ENCODE peak calls at places on chromosome 18, in four cellular contexts. One of them, this sample, is unnamed.

GRCh38 chr18:38362286-38362792 is 796.7 kb upstream of the CELF4 start:
- DNase-seq in HTR-8/SVneo: no peak
- DNase-seq in NCI-H146: peak; percentile 75
- DNase-seq in stimulated activated CD4-positive, alpha-beta T cell treated with anti-CD3 and anti-CD28 coated beads, Interleukin-12 subunit alpha, Interleukin-12 subunit beta, amount 100 ng/mL, for 48 hours: no peak
- DNase-seq in this sample: no peak

GRCh38 chr18:3441290-3441689 is 8.7 kb upstream of the TGIF1 start:
- DNase-seq in HTR-8/SVneo: no peak
- DNase-seq in NCI-H146: peak; percentile 16
- DNase-seq in stimulated activated CD4-positive, alpha-beta T cell treated with anti-CD3 and anti-CD28 coated beads, Interleukin-12 subunit alpha, Interleukin-12 subunit beta, amount 100 ng/mL, for 48 hours: no peak
- DNase-seq in this sample: peak; percentile 67

GRCh38 chr18:66495844-66496243 is 108.0 kb downstream of the CDH19 start:
- DNase-seq in HTR-8/SVneo: no peak
- DNase-seq in NCI-H146: peak; percentile 95
- DNase-seq in stimulated activated CD4-positive, alpha-beta T cell treated with anti-CD3 and anti-CD28 coated beads, Interleukin-12 subunit alpha, Interleukin-12 subunit beta, amount 100 ng/mL, for 48 hours: no peak
- DNase-seq in this sample: peak; percentile 79

GRCh38 chr18:76495435-76496199 is 575 bp upstream of the ZNF516 start:
- DNase-seq in HTR-8/SVneo: no peak
- DNase-seq in NCI-H146: peak; percentile 73
- DNase-seq in stimulated activated CD4-positive, alpha-beta T cell treated with anti-CD3 and anti-CD28 coated beads, Interleukin-12 subunit alpha, Interleukin-12 subunit beta, amount 100 ng/mL, for 48 hours: peak; percentile 5
- DNase-seq in this sample: peak; percentile 15

GRCh38 chr18:75211721-75212625 is 1.4 kb downstream of the TSHZ1 start:
- DNase-seq in HTR-8/SVneo: no peak
- DNase-seq in NCI-H146: peak; percentile 68
- DNase-seq in stimulated activated CD4-positive, alpha-beta T cell treated with anti-CD3 and anti-CD28 coated beads, Interleukin-12 subunit alpha, Interleukin-12 subunit beta, amount 100 ng/mL, for 48 hours: no peak
- DNase-seq in this sample: peak; percentile 43

GRCh38 chr18:53458944-53459580 is 765.4 kb downstream of the MBD2 start:
- DNase-seq in HTR-8/SVneo: no peak
- DNase-seq in NCI-H146: peak; percentile 56
- DNase-seq in stimulated activated CD4-positive, alpha-beta T cell treated with anti-CD3 and anti-CD28 coated beads, Interleukin-12 subunit alpha, Interleukin-12 subunit beta, amount 100 ng/mL, for 48 hours: no peak
- DNase-seq in this sample: no peak

GRCh38 chr18:55588001-55588875 is at the start of gene TCF4:
- DNase-seq in HTR-8/SVneo: peak; percentile 17
- DNase-seq in NCI-H146: peak; percentile 91
- DNase-seq in stimulated activated CD4-positive, alpha-beta T cell treated with anti-CD3 and anti-CD28 coated beads, Interleukin-12 subunit alpha, Interleukin-12 subunit beta, amount 100 ng/mL, for 48 hours: no peak
- DNase-seq in this sample: peak; percentile 69

GRCh38 chr18:74040459-74041332 is 106.9 kb downstream of the FBXO15 start:
- DNase-seq in HTR-8/SVneo: peak; percentile 5
- DNase-seq in NCI-H146: peak; percentile 60
- DNase-seq in stimulated activated CD4-positive, alpha-beta T cell treated with anti-CD3 and anti-CD28 coated beads, Interleukin-12 subunit alpha, Interleukin-12 subunit beta, amount 100 ng/mL, for 48 hours: peak; percentile 71
- DNase-seq in this sample: peak; percentile 8

GRCh38 chr18:56284319-56284718 is 354.1 kb downstream of the TXNL1 start:
- DNase-seq in HTR-8/SVneo: no peak
- DNase-seq in NCI-H146: no peak
- DNase-seq in stimulated activated CD4-positive, alpha-beta T cell treated with anti-CD3 and anti-CD28 coated beads, Interleukin-12 subunit alpha, Interleukin-12 subunit beta, amount 100 ng/mL, for 48 hours: no peak
- DNase-seq in this sample: no peak

GRCh38 chr18:36728345-36728744 is 100.5 kb downstream of the TPGS2 start:
- DNase-seq in HTR-8/SVneo: no peak
- DNase-seq in NCI-H146: no peak
- DNase-seq in stimulated activated CD4-positive, alpha-beta T cell treated with anti-CD3 and anti-CD28 coated beads, Interleukin-12 subunit alpha, Interleukin-12 subunit beta, amount 100 ng/mL, for 48 hours: no peak
- DNase-seq in this sample: no peak

GRCh38 chr18:22026889-22027288 is 142.5 kb upstream of the GATA6 start:
- DNase-seq in HTR-8/SVneo: no peak
- DNase-seq in NCI-H146: peak; percentile 86
- DNase-seq in stimulated activated CD4-positive, alpha-beta T cell treated with anti-CD3 and anti-CD28 coated beads, Interleukin-12 subunit alpha, Interleukin-12 subunit beta, amount 100 ng/mL, for 48 hours: no peak
- DNase-seq in this sample: no peak

GRCh38 chr18:49666045-49666444 is 104.2 kb downstream of the LIPG start:
- DNase-seq in HTR-8/SVneo: no peak
- DNase-seq in NCI-H146: no peak
- DNase-seq in stimulated activated CD4-positive, alpha-beta T cell treated with anti-CD3 and anti-CD28 coated beads, Interleukin-12 subunit alpha, Interleukin-12 subunit beta, amount 100 ng/mL, for 48 hours: no peak
- DNase-seq in this sample: no peak

GRCh38 chr18:67733094-67733493 is 216.6 kb upstream of the DSEL start:
- DNase-seq in HTR-8/SVneo: no peak
- DNase-seq in NCI-H146: no peak
- DNase-seq in stimulated activated CD4-positive, alpha-beta T cell treated with anti-CD3 and anti-CD28 coated beads, Interleukin-12 subunit alpha, Interleukin-12 subunit beta, amount 100 ng/mL, for 48 hours: no peak
- DNase-seq in this sample: no peak

GRCh38 chr18:10139783-10140410 is 226.1 kb downstream of the VAPA start:
- DNase-seq in HTR-8/SVneo: peak; percentile 31
- DNase-seq in NCI-H146: no peak
- DNase-seq in stimulated activated CD4-positive, alpha-beta T cell treated with anti-CD3 and anti-CD28 coated beads, Interleukin-12 subunit alpha, Interleukin-12 subunit beta, amount 100 ng/mL, for 48 hours: no peak
- DNase-seq in this sample: no peak

GRCh38 chr18:7388752-7389151 is 157.9 kb downstream of the LRRC30 start:
- DNase-seq in HTR-8/SVneo: no peak
- DNase-seq in NCI-H146: no peak
- DNase-seq in stimulated activated CD4-positive, alpha-beta T cell treated with anti-CD3 and anti-CD28 coated beads, Interleukin-12 subunit alpha, Interleukin-12 subunit beta, amount 100 ng/mL, for 48 hours: no peak
- DNase-seq in this sample: no peak

GRCh38 chr18:9475643-9476580 is 599 bp downstream of the RALBP1 start:
- DNase-seq in HTR-8/SVneo: peak; percentile 36
- DNase-seq in NCI-H146: peak; percentile 60
- DNase-seq in stimulated activated CD4-positive, alpha-beta T cell treated with anti-CD3 and anti-CD28 coated beads, Interleukin-12 subunit alpha, Interleukin-12 subunit beta, amount 100 ng/mL, for 48 hours: peak; percentile 33
- DNase-seq in this sample: peak; percentile 58

GRCh38 chr18:55735199-55735855 is 147.3 kb upstream of the TCF4 start:
- DNase-seq in HTR-8/SVneo: no peak
- DNase-seq in NCI-H146: no peak
- DNase-seq in stimulated activated CD4-positive, alpha-beta T cell treated with anti-CD3 and anti-CD28 coated beads, Interleukin-12 subunit alpha, Interleukin-12 subunit beta, amount 100 ng/mL, for 48 hours: no peak
- DNase-seq in this sample: peak; percentile 13

GRCh38 chr18:78160961-78161656 is 818.5 kb upstream of the SALL3 start:
- DNase-seq in HTR-8/SVneo: no peak
- DNase-seq in NCI-H146: no peak
- DNase-seq in stimulated activated CD4-positive, alpha-beta T cell treated with anti-CD3 and anti-CD28 coated beads, Interleukin-12 subunit alpha, Interleukin-12 subunit beta, amount 100 ng/mL, for 48 hours: no peak
- DNase-seq in this sample: peak; percentile 7

GRCh38 chr18:74251297-74252031 is 40.3 kb downstream of the CYB5A start:
- DNase-seq in HTR-8/SVneo: no peak
- DNase-seq in NCI-H146: no peak
- DNase-seq in stimulated activated CD4-positive, alpha-beta T cell treated with anti-CD3 and anti-CD28 coated beads, Interleukin-12 subunit alpha, Interleukin-12 subunit beta, amount 100 ng/mL, for 48 hours: no peak
- DNase-seq in this sample: no peak

GRCh38 chr18:58911766-58912165 is 47.1 kb downstream of the ZNF532 start:
- DNase-seq in HTR-8/SVneo: no peak
- DNase-seq in NCI-H146: no peak
- DNase-seq in stimulated activated CD4-positive, alpha-beta T cell treated with anti-CD3 and anti-CD28 coated beads, Interleukin-12 subunit alpha, Interleukin-12 subunit beta, amount 100 ng/mL, for 48 hours: no peak
- DNase-seq in this sample: peak; percentile 61

GRCh38 chr18:8450013-8450412 is 159.2 kb upstream of the RAB12 start:
- DNase-seq in HTR-8/SVneo: no peak
- DNase-seq in NCI-H146: peak; percentile 40
- DNase-seq in stimulated activated CD4-positive, alpha-beta T cell treated with anti-CD3 and anti-CD28 coated beads, Interleukin-12 subunit alpha, Interleukin-12 subunit beta, amount 100 ng/mL, for 48 hours: no peak
- DNase-seq in this sample: no peak

GRCh38 chr18:74950479-74950878 is 258.5 kb downstream of the PTGR3 start:
- DNase-seq in HTR-8/SVneo: no peak
- DNase-seq in NCI-H146: no peak
- DNase-seq in stimulated activated CD4-positive, alpha-beta T cell treated with anti-CD3 and anti-CD28 coated beads, Interleukin-12 subunit alpha, Interleukin-12 subunit beta, amount 100 ng/mL, for 48 hours: no peak
- DNase-seq in this sample: no peak

GRCh38 chr18:32930695-32931301 is 158.0 kb upstream of the KLHL14 start:
- DNase-seq in HTR-8/SVneo: no peak
- DNase-seq in NCI-H146: peak; percentile 66
- DNase-seq in stimulated activated CD4-positive, alpha-beta T cell treated with anti-CD3 and anti-CD28 coated beads, Interleukin-12 subunit alpha, Interleukin-12 subunit beta, amount 100 ng/mL, for 48 hours: no peak
- DNase-seq in this sample: peak; percentile 72

GRCh38 chr18:3305354-3305762 is 43.4 kb downstream of the MYL12B start:
- DNase-seq in HTR-8/SVneo: no peak
- DNase-seq in NCI-H146: no peak
- DNase-seq in stimulated activated CD4-positive, alpha-beta T cell treated with anti-CD3 and anti-CD28 coated beads, Interleukin-12 subunit alpha, Interleukin-12 subunit beta, amount 100 ng/mL, for 48 hours: peak; percentile 56
- DNase-seq in this sample: peak; percentile 65

GRCh38 chr18:57207124-57207916 is 60.4 kb downstream of the BOD1L2 start:
- DNase-seq in HTR-8/SVneo: no peak
- DNase-seq in NCI-H146: no peak
- DNase-seq in stimulated activated CD4-positive, alpha-beta T cell treated with anti-CD3 and anti-CD28 coated beads, Interleukin-12 subunit alpha, Interleukin-12 subunit beta, amount 100 ng/mL, for 48 hours: no peak
- DNase-seq in this sample: no peak

GRCh38 chr18:7202119-7202680 is 28.7 kb upstream of the LRRC30 start:
- DNase-seq in HTR-8/SVneo: no peak
- DNase-seq in NCI-H146: no peak
- DNase-seq in stimulated activated CD4-positive, alpha-beta T cell treated with anti-CD3 and anti-CD28 coated beads, Interleukin-12 subunit alpha, Interleukin-12 subunit beta, amount 100 ng/mL, for 48 hours: no peak
- DNase-seq in this sample: no peak

GRCh38 chr18:79935925-79936324 is 15.5 kb downstream of the SLC66A2 start:
- DNase-seq in HTR-8/SVneo: no peak
- DNase-seq in NCI-H146: no peak
- DNase-seq in stimulated activated CD4-positive, alpha-beta T cell treated with anti-CD3 and anti-CD28 coated beads, Interleukin-12 subunit alpha, Interleukin-12 subunit beta, amount 100 ng/mL, for 48 hours: no peak
- DNase-seq in this sample: no peak

GRCh38 chr18:21053127-21053526 is 58.5 kb downstream of the ROCK1 start:
- DNase-seq in HTR-8/SVneo: no peak
- DNase-seq in NCI-H146: no peak
- DNase-seq in stimulated activated CD4-positive, alpha-beta T cell treated with anti-CD3 and anti-CD28 coated beads, Interleukin-12 subunit alpha, Interleukin-12 subunit beta, amount 100 ng/mL, for 48 hours: no peak
- DNase-seq in this sample: no peak

GRCh38 chr18:46243095-46243494 is 138.9 kb downstream of the HAUS1 start:
- DNase-seq in HTR-8/SVneo: no peak
- DNase-seq in NCI-H146: no peak
- DNase-seq in stimulated activated CD4-positive, alpha-beta T cell treated with anti-CD3 and anti-CD28 coated beads, Interleukin-12 subunit alpha, Interleukin-12 subunit beta, amount 100 ng/mL, for 48 hours: no peak
- DNase-seq in this sample: no peak

GRCh38 chr18:74351354-74351753 is 35.7 kb downstream of the C18orf63 start:
- DNase-seq in HTR-8/SVneo: no peak
- DNase-seq in NCI-H146: no peak
- DNase-seq in stimulated activated CD4-positive, alpha-beta T cell treated with anti-CD3 and anti-CD28 coated beads, Interleukin-12 subunit alpha, Interleukin-12 subunit beta, amount 100 ng/mL, for 48 hours: no peak
- DNase-seq in this sample: peak; percentile 71

GRCh38 chr18:12011962-12012549 is 30.7 kb downstream of the IMPA2 start:
- DNase-seq in HTR-8/SVneo: no peak
- DNase-seq in NCI-H146: no peak
- DNase-seq in stimulated activated CD4-positive, alpha-beta T cell treated with anti-CD3 and anti-CD28 coated beads, Interleukin-12 subunit alpha, Interleukin-12 subunit beta, amount 100 ng/mL, for 48 hours: no peak
- DNase-seq in this sample: no peak

GRCh38 chr18:58391113-58391892 is 237.6 kb downstream of the ALPK2 start:
- DNase-seq in HTR-8/SVneo: no peak
- DNase-seq in NCI-H146: peak; percentile 26
- DNase-seq in stimulated activated CD4-positive, alpha-beta T cell treated with anti-CD3 and anti-CD28 coated beads, Interleukin-12 subunit alpha, Interleukin-12 subunit beta, amount 100 ng/mL, for 48 hours: no peak
- DNase-seq in this sample: peak; percentile 11

GRCh38 chr18:13564579-13564978 is 161.8 kb downstream of the FAM210A start:
- DNase-seq in HTR-8/SVneo: no peak
- DNase-seq in NCI-H146: peak; percentile 59
- DNase-seq in stimulated activated CD4-positive, alpha-beta T cell treated with anti-CD3 and anti-CD28 coated beads, Interleukin-12 subunit alpha, Interleukin-12 subunit beta, amount 100 ng/mL, for 48 hours: no peak
- DNase-seq in this sample: peak; percentile 69

GRCh38 chr18:5895886-5896740 is 791 bp upstream of the TMEM200C start:
- DNase-seq in HTR-8/SVneo: no peak
- DNase-seq in NCI-H146: no peak
- DNase-seq in stimulated activated CD4-positive, alpha-beta T cell treated with anti-CD3 and anti-CD28 coated beads, Interleukin-12 subunit alpha, Interleukin-12 subunit beta, amount 100 ng/mL, for 48 hours: no peak
- DNase-seq in this sample: no peak

GRCh38 chr18:11366410-11366809 is 217.0 kb upstream of the PIEZO2 start:
- DNase-seq in HTR-8/SVneo: peak; percentile 24
- DNase-seq in NCI-H146: no peak
- DNase-seq in stimulated activated CD4-positive, alpha-beta T cell treated with anti-CD3 and anti-CD28 coated beads, Interleukin-12 subunit alpha, Interleukin-12 subunit beta, amount 100 ng/mL, for 48 hours: no peak
- DNase-seq in this sample: no peak

GRCh38 chr18:24878289-24878688 is 417.9 kb downstream of the HRH4 start:
- DNase-seq in HTR-8/SVneo: no peak
- DNase-seq in NCI-H146: no peak
- DNase-seq in stimulated activated CD4-positive, alpha-beta T cell treated with anti-CD3 and anti-CD28 coated beads, Interleukin-12 subunit alpha, Interleukin-12 subunit beta, amount 100 ng/mL, for 48 hours: no peak
- DNase-seq in this sample: peak; percentile 64

GRCh38 chr18:49609416-49610284 is 47.8 kb downstream of the LIPG start:
- DNase-seq in HTR-8/SVneo: no peak
- DNase-seq in NCI-H146: no peak
- DNase-seq in stimulated activated CD4-positive, alpha-beta T cell treated with anti-CD3 and anti-CD28 coated beads, Interleukin-12 subunit alpha, Interleukin-12 subunit beta, amount 100 ng/mL, for 48 hours: no peak
- DNase-seq in this sample: no peak

GRCh38 chr18:78559584-78559983 is 420.0 kb upstream of the SALL3 start:
- DNase-seq in HTR-8/SVneo: no peak
- DNase-seq in NCI-H146: no peak
- DNase-seq in stimulated activated CD4-positive, alpha-beta T cell treated with anti-CD3 and anti-CD28 coated beads, Interleukin-12 subunit alpha, Interleukin-12 subunit beta, amount 100 ng/mL, for 48 hours: no peak
- DNase-seq in this sample: no peak

GRCh38 chr18:12880532-12880892 is 3.5 kb downstream of the PTPN2 start:
- DNase-seq in HTR-8/SVneo: no peak
- DNase-seq in NCI-H146: no peak
- DNase-seq in stimulated activated CD4-positive, alpha-beta T cell treated with anti-CD3 and anti-CD28 coated beads, Interleukin-12 subunit alpha, Interleukin-12 subunit beta, amount 100 ng/mL, for 48 hours: no peak
- DNase-seq in this sample: no peak

GRCh38 chr18:72878143-72878542 is 10.4 kb upstream of the NETO1 start:
- DNase-seq in HTR-8/SVneo: no peak
- DNase-seq in NCI-H146: peak; percentile 51
- DNase-seq in stimulated activated CD4-positive, alpha-beta T cell treated with anti-CD3 and anti-CD28 coated beads, Interleukin-12 subunit alpha, Interleukin-12 subunit beta, amount 100 ng/mL, for 48 hours: no peak
- DNase-seq in this sample: no peak